ENCODE peak calls at places on chromosomes 16 and 17, in ten cellular contexts. One of them, this sample, is unnamed.
A peak's percentile ranks its signal among the peaks of the same experiment; 100 is the strongest.

GRCh38 chr17:78944956-78945355 is 19.8 kb upstream of the TIMP2 start:
- DNase-seq in aorta: no peak
- DNase-seq in mesendoderm: no peak
- DNase-seq in heart left ventricle: no peak
- DNase-seq in pancreas: no peak
- DNase-seq in coronary artery: no peak
- DNase-seq in lower lobe of right lung: no peak
- DNase-seq in A673: no peak
- DNase-seq in K562: no peak
- DNase-seq in transverse colon: no peak
- DNase-seq in this sample: no peak

GRCh38 chr17:79136596-79136995 is 62.0 kb downstream of the ENGASE start:
- DNase-seq in aorta: no peak
- DNase-seq in mesendoderm: no peak
- DNase-seq in heart left ventricle: no peak
- DNase-seq in pancreas: no peak
- DNase-seq in coronary artery: no peak
- DNase-seq in lower lobe of right lung: no peak
- DNase-seq in A673: no peak
- DNase-seq in K562: no peak
- DNase-seq in transverse colon: no peak
- DNase-seq in this sample: no peak

GRCh38 chr17:55451203-55451641 is 29.6 kb upstream of the MMD start:
- DNase-seq in aorta: no peak
- DNase-seq in mesendoderm: peak; percentile 54
- DNase-seq in heart left ventricle: no peak
- DNase-seq in pancreas: no peak
- DNase-seq in coronary artery: no peak
- DNase-seq in lower lobe of right lung: no peak
- DNase-seq in A673: peak; percentile 95
- DNase-seq in K562: peak; percentile 75
- DNase-seq in transverse colon: no peak
- DNase-seq in this sample: no peak

GRCh38 chr17:1762906-1763829 is 1.3 kb downstream of the SERPINF1 start:
- DNase-seq in aorta: no peak
- DNase-seq in mesendoderm: no peak
- DNase-seq in heart left ventricle: no peak
- DNase-seq in pancreas: no peak
- DNase-seq in coronary artery: peak; percentile 77
- DNase-seq in lower lobe of right lung: no peak
- DNase-seq in A673: peak; percentile 79
- DNase-seq in K562: peak; percentile 68
- DNase-seq in transverse colon: no peak
- DNase-seq in this sample: no peak

GRCh38 chr16:73057369-73058210 is 9.7 kb upstream of the ZFHX3 start:
- DNase-seq in aorta: no peak
- DNase-seq in mesendoderm: no peak
- DNase-seq in heart left ventricle: no peak
- DNase-seq in pancreas: no peak
- DNase-seq in coronary artery: no peak
- DNase-seq in lower lobe of right lung: peak; percentile 63
- DNase-seq in A673: peak; percentile 42
- DNase-seq in K562: peak; percentile 27
- DNase-seq in transverse colon: no peak
- DNase-seq in this sample: no peak

GRCh38 chr17:42917236-42917603 is 16.6 kb downstream of the G6PC1 start:
- DNase-seq in aorta: no peak
- DNase-seq in mesendoderm: peak; percentile 44
- DNase-seq in heart left ventricle: no peak
- DNase-seq in pancreas: no peak
- DNase-seq in coronary artery: no peak
- DNase-seq in lower lobe of right lung: no peak
- DNase-seq in A673: peak; percentile 8
- DNase-seq in K562: no peak
- DNase-seq in transverse colon: no peak
- DNase-seq in this sample: no peak

GRCh38 chr17:41664172-41664457 is 24.6 kb upstream of the EIF1 start:
- DNase-seq in aorta: no peak
- DNase-seq in mesendoderm: no peak
- DNase-seq in heart left ventricle: peak; percentile 25
- DNase-seq in pancreas: no peak
- DNase-seq in coronary artery: no peak
- DNase-seq in lower lobe of right lung: no peak
- DNase-seq in A673: no peak
- DNase-seq in K562: no peak
- DNase-seq in transverse colon: no peak
- DNase-seq in this sample: no peak

GRCh38 chr17:19249681-19250080 is 12.5 kb downstream of the EPN2 start:
- DNase-seq in aorta: no peak
- DNase-seq in mesendoderm: no peak
- DNase-seq in heart left ventricle: no peak
- DNase-seq in pancreas: no peak
- DNase-seq in coronary artery: no peak
- DNase-seq in lower lobe of right lung: no peak
- DNase-seq in A673: no peak
- DNase-seq in K562: no peak
- DNase-seq in transverse colon: no peak
- DNase-seq in this sample: no peak

GRCh38 chr17:78676415-78677302 is 99.5 kb upstream of the DNAH17 start:
- DNase-seq in aorta: peak; percentile 42
- DNase-seq in mesendoderm: no peak
- DNase-seq in heart left ventricle: no peak
- DNase-seq in pancreas: no peak
- DNase-seq in coronary artery: peak; percentile 67
- DNase-seq in lower lobe of right lung: no peak
- DNase-seq in A673: no peak
- DNase-seq in K562: no peak
- DNase-seq in transverse colon: no peak
- DNase-seq in this sample: no peak

GRCh38 chr17:65370669-65371126 is 190.8 kb downstream of the AXIN2 start:
- DNase-seq in aorta: no peak
- DNase-seq in mesendoderm: peak; percentile 47
- DNase-seq in heart left ventricle: no peak
- DNase-seq in pancreas: peak; percentile 36
- DNase-seq in coronary artery: no peak
- DNase-seq in lower lobe of right lung: no peak
- DNase-seq in A673: no peak
- DNase-seq in K562: no peak
- DNase-seq in transverse colon: peak; percentile 84
- DNase-seq in this sample: no peak

GRCh38 chr17:1495265-1495664 is 2.8 kb upstream of the MYO1C start:
- DNase-seq in aorta: peak; percentile 88
- DNase-seq in mesendoderm: no peak
- DNase-seq in heart left ventricle: no peak
- DNase-seq in pancreas: no peak
- DNase-seq in coronary artery: peak; percentile 94
- DNase-seq in lower lobe of right lung: no peak
- DNase-seq in A673: no peak
- DNase-seq in K562: no peak
- DNase-seq in transverse colon: no peak
- DNase-seq in this sample: no peak

GRCh38 chr16:24737916-24738594 is 8.6 kb downstream of the TNRC6A start:
- DNase-seq in aorta: no peak
- DNase-seq in mesendoderm: no peak
- DNase-seq in heart left ventricle: no peak
- DNase-seq in pancreas: no peak
- DNase-seq in coronary artery: no peak
- DNase-seq in lower lobe of right lung: no peak
- DNase-seq in A673: no peak
- DNase-seq in K562: no peak
- DNase-seq in transverse colon: no peak
- DNase-seq in this sample: no peak

GRCh38 chr17:47821031-47821423 is 567 bp downstream of the OSBPL7 start:
- DNase-seq in aorta: no peak
- DNase-seq in mesendoderm: no peak
- DNase-seq in heart left ventricle: peak; percentile 53
- DNase-seq in pancreas: no peak
- DNase-seq in coronary artery: no peak
- DNase-seq in lower lobe of right lung: no peak
- DNase-seq in A673: no peak
- DNase-seq in K562: peak; percentile 28
- DNase-seq in transverse colon: no peak
- DNase-seq in this sample: no peak

GRCh38 chr16:10120953-10121352 is 61.3 kb downstream of the GRIN2A start:
- DNase-seq in aorta: no peak
- DNase-seq in mesendoderm: no peak
- DNase-seq in heart left ventricle: no peak
- DNase-seq in pancreas: no peak
- DNase-seq in coronary artery: no peak
- DNase-seq in lower lobe of right lung: no peak
- DNase-seq in A673: no peak
- DNase-seq in K562: no peak
- DNase-seq in transverse colon: no peak
- DNase-seq in this sample: no peak

GRCh38 chr17:61619493-61619892 is 28.5 kb upstream of the NACA2 start:
- DNase-seq in aorta: no peak
- DNase-seq in mesendoderm: peak; percentile 10
- DNase-seq in heart left ventricle: no peak
- DNase-seq in pancreas: no peak
- DNase-seq in coronary artery: no peak
- DNase-seq in lower lobe of right lung: no peak
- DNase-seq in A673: peak; percentile 1
- DNase-seq in K562: no peak
- DNase-seq in transverse colon: no peak
- DNase-seq in this sample: no peak

GRCh38 chr17:10879110-10879509 is 41.2 kb upstream of the PIRT start:
- DNase-seq in aorta: no peak
- DNase-seq in mesendoderm: peak; percentile 75
- DNase-seq in heart left ventricle: peak; percentile 66
- DNase-seq in pancreas: no peak
- DNase-seq in coronary artery: no peak
- DNase-seq in lower lobe of right lung: no peak
- DNase-seq in A673: peak; percentile 72
- DNase-seq in K562: no peak
- DNase-seq in transverse colon: peak; percentile 59
- DNase-seq in this sample: no peak

DNA sequence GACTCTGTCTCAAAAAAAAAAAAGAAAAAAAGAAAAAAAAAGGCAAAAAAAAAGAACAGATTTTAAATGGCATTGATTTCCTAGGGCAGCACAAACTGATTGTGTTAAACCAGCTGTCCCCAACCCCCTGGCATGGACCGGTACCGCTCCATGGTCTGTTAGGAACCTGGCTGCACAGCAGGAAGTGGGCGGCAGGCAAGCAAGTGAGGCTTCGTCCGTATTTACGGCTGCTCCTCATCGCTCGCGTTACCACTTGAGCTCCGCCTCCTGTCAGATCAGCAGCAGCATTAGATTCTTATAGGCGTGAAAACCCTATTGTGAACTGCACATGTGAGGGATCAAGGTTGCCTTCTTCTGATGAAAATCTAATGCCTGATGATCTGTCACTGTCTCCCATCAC is 26.6 kb downstream of the MGAT5B start:
- DNase-seq in aorta: no peak
- DNase-seq in mesendoderm: no peak
- DNase-seq in heart left ventricle: no peak
- DNase-seq in pancreas: no peak
- DNase-seq in coronary artery: no peak
- DNase-seq in lower lobe of right lung: no peak
- DNase-seq in A673: no peak
- DNase-seq in K562: no peak
- DNase-seq in transverse colon: no peak
- DNase-seq in this sample: no peak
- H3K4me3 ChIP-seq in aorta: no peak overlapping the region
- H3K4me3 ChIP-seq in mesendoderm: no peak overlapping the region
- H3K4me3 ChIP-seq in heart left ventricle: no peak overlapping the region
- H3K4me3 ChIP-seq in pancreas: no peak overlapping the region
- H3K4me3 ChIP-seq in coronary artery: no peak overlapping the region
- H3K4me3 ChIP-seq in lower lobe of right lung: no peak overlapping the region
- H3K4me3 ChIP-seq in A673: no peak overlapping the region
- H3K4me3 ChIP-seq in K562: no peak overlapping the region
- H3K4me3 ChIP-seq in transverse colon: no peak overlapping the region
- H3K4me3 ChIP-seq in this sample: no peak overlapping the region

DNA sequence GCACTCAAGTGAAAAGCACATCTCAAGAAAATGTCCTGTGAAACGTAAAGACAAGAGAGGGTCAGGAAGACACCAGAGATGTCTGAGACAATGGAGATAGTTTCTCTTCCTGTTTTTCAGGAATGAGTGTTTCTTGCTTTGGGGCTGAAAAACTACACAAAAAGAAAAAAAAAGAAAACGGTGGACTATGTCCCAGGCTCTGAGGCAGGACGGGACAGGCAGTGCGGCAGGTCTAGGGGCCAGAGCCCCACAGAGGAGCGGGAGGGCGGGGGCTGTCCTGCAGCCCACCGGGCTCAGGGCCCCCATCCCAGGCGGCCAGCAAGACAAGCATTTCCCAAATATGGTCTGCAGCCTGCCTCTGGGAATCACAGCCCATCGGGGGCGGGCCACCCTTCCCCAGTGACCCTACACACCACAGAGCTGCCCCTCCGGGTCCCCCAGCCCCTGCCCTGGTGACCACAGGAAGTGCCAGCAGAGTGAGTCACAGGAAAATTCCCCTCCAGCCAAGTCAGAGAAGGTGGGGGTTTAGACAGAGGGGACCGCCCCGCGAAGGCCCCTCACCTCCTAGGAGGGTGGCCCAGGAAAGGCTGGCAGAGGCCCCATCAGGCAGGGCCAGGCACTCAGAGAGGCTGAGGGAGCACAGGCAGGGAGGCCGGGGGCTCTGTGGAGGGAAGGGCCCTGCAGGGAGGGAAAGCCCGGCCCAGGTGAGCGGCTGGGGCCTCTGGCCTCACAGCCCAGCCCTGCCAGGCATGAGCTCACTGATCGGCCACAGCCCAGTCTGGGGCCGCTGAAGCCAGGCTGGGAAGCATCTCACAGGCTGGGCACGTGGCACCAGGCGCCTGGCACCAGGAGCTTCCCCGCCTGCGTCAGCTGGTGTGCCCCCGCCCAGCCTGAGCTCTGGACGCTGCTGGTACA is 6.3 kb downstream of the BCAR1 start:
- DNase-seq in aorta: peak; percentile 97
- DNase-seq in mesendoderm: peak; percentile 98
- DNase-seq in heart left ventricle: peak; percentile 88
- DNase-seq in pancreas: peak; percentile 83
- DNase-seq in coronary artery: peak; percentile 98
- DNase-seq in lower lobe of right lung: peak; percentile 83
- DNase-seq in A673: no peak
- DNase-seq in K562: no peak
- DNase-seq in transverse colon: peak; percentile 74
- DNase-seq in this sample: no peak
- H3K27ac ChIP-seq in aorta: peak overlapping the region; percentile 64
- H3K27ac ChIP-seq in mesendoderm: peak overlapping the region; percentile 92
- H3K27ac ChIP-seq in heart left ventricle: peak overlapping the region; percentile 94
- H3K27ac ChIP-seq in pancreas: peak overlapping the region; percentile 93
- H3K27ac ChIP-seq in coronary artery: peak overlapping the region; percentile 98
- H3K27ac ChIP-seq in lower lobe of right lung: peak overlapping the region; percentile 88
- H3K27ac ChIP-seq in A673: peak overlapping the region; percentile 65
- H3K27ac ChIP-seq in K562: peak overlapping the region; percentile 14
- H3K27ac ChIP-seq in transverse colon: peak overlapping the region; percentile 97
- H3K27ac ChIP-seq in this sample: no peak overlapping the region

GRCh38 chr17:13513039-13513405 is 88.7 kb downstream of the HS3ST3A1 start:
- DNase-seq in aorta: no peak
- DNase-seq in mesendoderm: no peak
- DNase-seq in heart left ventricle: no peak
- DNase-seq in pancreas: no peak
- DNase-seq in coronary artery: no peak
- DNase-seq in lower lobe of right lung: no peak
- DNase-seq in A673: no peak
- DNase-seq in K562: peak; percentile 16
- DNase-seq in transverse colon: no peak
- DNase-seq in this sample: no peak
- H3K4me3 ChIP-seq in aorta: no peak overlapping the region
- H3K4me3 ChIP-seq in mesendoderm: no peak overlapping the region
- H3K4me3 ChIP-seq in heart left ventricle: no peak overlapping the region
- H3K4me3 ChIP-seq in pancreas: no peak overlapping the region
- H3K4me3 ChIP-seq in coronary artery: no peak overlapping the region
- H3K4me3 ChIP-seq in lower lobe of right lung: no peak overlapping the region
- H3K4me3 ChIP-seq in A673: no peak overlapping the region
- H3K4me3 ChIP-seq in K562: peak overlapping the region; percentile 18
- H3K4me3 ChIP-seq in transverse colon: no peak overlapping the region
- H3K4me3 ChIP-seq in this sample: no peak overlapping the region

GRCh38 chr16:31700530-31701388 is 172.8 kb upstream of the ZNF267 start:
- DNase-seq in aorta: peak; percentile 89
- DNase-seq in mesendoderm: peak; percentile 90
- DNase-seq in heart left ventricle: peak; percentile 84
- DNase-seq in pancreas: peak; percentile 88
- DNase-seq in coronary artery: no peak
- DNase-seq in lower lobe of right lung: peak; percentile 92
- DNase-seq in A673: peak; percentile 76
- DNase-seq in K562: no peak
- DNase-seq in transverse colon: peak; percentile 93
- DNase-seq in this sample: peak; percentile 83
- H3K27ac ChIP-seq in aorta: no peak overlapping the region
- H3K27ac ChIP-seq in mesendoderm: no peak overlapping the region
- H3K27ac ChIP-seq in heart left ventricle: no peak overlapping the region
- H3K27ac ChIP-seq in pancreas: peak overlapping the region; percentile 59
- H3K27ac ChIP-seq in coronary artery: peak overlapping the region; percentile 46
- H3K27ac ChIP-seq in lower lobe of right lung: peak overlapping the region; percentile 85
- H3K27ac ChIP-seq in A673: no peak overlapping the region
- H3K27ac ChIP-seq in K562: peak overlapping the region; percentile 66
- H3K27ac ChIP-seq in transverse colon: peak overlapping the region; percentile 74
- H3K27ac ChIP-seq in this sample: peak overlapping the region; percentile 90